ENCODE peak calls at places on chromosomes 11 and 22, in eight cellular contexts. G is HFFc6, R is heart left ventricle, K is OCI-LY7, Q is B cell, P is fibroblast of the aortic adventitia, O is HFF-Myc, E is AG09319. J is an unnamed sample.
A peak's percentile ranks its signal among the peaks of the same experiment; 100 is the strongest.

GRCh38 chr11:118929496-118930151 is 3.9 kb upstream of the BCL9L start:
- DNase-seq in O (no peak), Q (peak; percentile 77), P (peak; percentile 89), R (peak; percentile 87), K (peak; percentile 84), G (peak; percentile 60), E (no peak), J (peak; percentile 90)

GRCh38 chr22:44711701-44712100 is 9.7 kb downstream of the PRR5 start:
- DNase-seq in P (no peak), G (no peak), Q (no peak), R (no peak), E (no peak), K (no peak), O (no peak), J (no peak)

GRCh38 chr22:20248461-20248959 is 19.6 kb downstream of the RTN4R start:
- DNase-seq in R (no peak), K (no peak), G (no peak), E (no peak), P (no peak), O (no peak), Q (no peak), J (no peak)

GRCh38 chr22:33271390-33272161 is 213.4 kb upstream of the SYN3 start:
- DNase-seq in K (peak; percentile 99), R (peak; percentile 63), E (no peak), P (peak; percentile 78), Q (peak; percentile 79), G (no peak), O (no peak), J (no peak)

GRCh38 chr11:134950692-134951304 is 538.8 kb upstream of the B3GAT1 start:
- DNase-seq in P (peak; percentile 47), O (no peak), R (no peak), G (no peak), E (no peak), Q (no peak), K (no peak), J (no peak)

GRCh38 chr22:27552863-27553262 is 248.7 kb downstream of the MN1 start:
- DNase-seq in R (no peak), G (no peak), P (no peak), O (no peak), Q (no peak), K (no peak), E (no peak), J (no peak)

GRCh38 chr11:94961255-94961654 is 12.1 kb downstream of the CWC15 start:
- DNase-seq in P (no peak), G (no peak), R (no peak), O (no peak), Q (no peak), K (no peak), E (no peak), J (no peak)

GRCh38 chr11:209275-210121 is 2.0 kb downstream of the RIC8A start:
- DNase-seq in G (no peak), O (no peak), Q (no peak), R (no peak), E (no peak), P (no peak), K (peak; percentile 33), J (no peak)

GRCh38 chr11:59009661-59010060 is 70.4 kb downstream of the GLYATL1 start:
- DNase-seq in R (no peak), K (peak; percentile 63), P (no peak), E (no peak), Q (no peak), G (no peak), O (no peak), J (no peak)

GRCh38 chr22:39453765-39454378 is 2.9 kb upstream of the MGAT3 start:
- DNase-seq in O (no peak), P (no peak), K (no peak), R (no peak), G (no peak), E (no peak), Q (no peak), J (no peak)

GRCh38 chr11:122633219-122633829 is 22.2 kb upstream of the UBASH3B start:
- DNase-seq in P (peak; percentile 78), G (peak; percentile 55), R (no peak), O (no peak), E (no peak), K (peak; percentile 79), Q (no peak), J (peak; percentile 20)

GRCh38 chr11:17473071-17473744 is 3.4 kb downstream of the ABCC8 start:
- DNase-seq in E (no peak), O (no peak), K (no peak), P (no peak), Q (no peak), G (peak; percentile 48), R (no peak), J (no peak)

GRCh38 chr11:64710418-64711137 is 12.4 kb downstream of the NRXN2 start:
- DNase-seq in E (no peak), Q (no peak), O (no peak), P (peak; percentile 12), R (no peak), K (no peak), G (no peak), J (no peak)

GRCh38 chr11:7677071-7677470 is 3.8 kb upstream of the CYB5R2 start:
- DNase-seq in E (no peak), R (no peak), Q (no peak), P (peak; percentile 43), G (peak; percentile 93), O (no peak), K (no peak), J (no peak)

GRCh38 chr22:50674606-50675552 is 2.3 kb downstream of the SHANK3 start:
- DNase-seq in K (no peak), R (no peak), G (no peak), Q (no peak), O (no peak), P (no peak), E (no peak), J (peak; percentile 23)

GRCh38 chr11:129230006-129230405 is 37.9 kb upstream of the ARHGAP32 start:
- DNase-seq in R (no peak), K (no peak), P (peak; percentile 47), G (no peak), O (no peak), Q (no peak), E (no peak), J (no peak)
- TF ChIP-seq CTCF in R (peak; percentile 30), K (no peak), P (no peak), G (peak; percentile 20), O (no peak), Q (no peak), E (no peak), J (no peak)

DNA sequence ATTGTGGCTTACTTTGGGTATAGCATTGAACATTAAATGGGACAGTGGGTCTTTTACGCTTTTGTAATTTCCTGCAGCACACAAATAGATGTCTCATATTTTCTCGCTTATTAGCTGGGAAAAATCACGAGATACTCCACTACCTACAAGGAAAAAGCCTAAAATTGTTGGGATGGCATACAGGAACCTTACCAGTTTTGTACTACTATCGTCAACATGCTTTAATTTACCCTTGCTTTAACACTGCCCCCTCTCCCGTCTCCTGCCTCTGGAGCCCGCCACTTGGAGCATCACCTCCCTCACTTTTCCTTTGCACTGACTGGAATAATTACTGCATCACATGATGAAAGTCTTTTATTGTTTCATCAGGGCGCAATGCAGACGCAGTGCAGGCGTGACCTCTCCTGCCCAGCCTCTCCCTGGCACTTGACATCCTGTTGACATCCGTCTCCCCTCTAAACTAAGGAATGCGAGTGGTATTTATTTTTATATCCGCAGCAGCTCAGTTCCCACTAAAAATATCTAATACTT is 1.0 kb upstream of the FNBP4 start:
- DNase-seq in G (peak; percentile 66), P (peak; percentile 80), R (peak; percentile 78), O (peak; percentile 60), E (peak; percentile 47), Q (no peak), K (peak; percentile 49), J (peak; percentile 45)
- TF ChIP-seq CTCF in G (no peak), P (peak; percentile 12), R (no peak), O (no peak), E (no peak), Q (no peak), K (no peak), J (no peak)

GRCh38 chr22:37905534-37906363 is at the start of gene MICALL1:
- DNase-seq in P (peak; percentile 56), G (peak; percentile 58), Q (peak; percentile 59), E (peak; percentile 50), K (peak; percentile 83), R (peak; percentile 81), O (no peak), J (peak; percentile 66)
- TF ChIP-seq CTCF in P (no peak), G (peak; percentile 33), Q (no peak), E (no peak), K (peak; percentile 30), R (no peak), O (no peak), J (no peak)

GRCh38 chr22:38069372-38070249 is 12.4 kb downstream of the PICK1 start:
- DNase-seq in P (peak; percentile 55), E (peak; percentile 61), G (peak; percentile 7), K (peak; percentile 15), R (peak; percentile 82), Q (no peak), O (no peak), J (no peak)
- TF ChIP-seq CTCF in P (peak; percentile 65), E (peak; percentile 59), G (peak; percentile 71), K (peak; percentile 63), R (peak; percentile 58), Q (no peak), O (peak; percentile 52), J (no peak)